ENCODE peak calls at places on chromosomes 12 and 14, in six cellular contexts. E is breast epithelium, W is lower lobe of right lung, J is transverse colon, L is thyroid gland, R is astrocyte of the cerebellum. C is an unnamed sample.

GRCh38 chr14:101823081-101823480 is 61.6 kb downstream of the PPP2R5C start:
- DNase-seq in E (no peak), W (no peak), J (no peak), L (no peak), R (no peak), C (no peak)

GRCh38 chr12:111430418-111431353 is 25.0 kb downstream of the SH2B3 start:
- DNase-seq in E (no peak), W (no peak), J (no peak), L (no peak), R (no peak), C (peak; percentile 73)

GRCh38 chr12:77625441-77625840 is 205.3 kb upstream of the NAV3 start:
- DNase-seq in E (no peak), W (no peak), J (no peak), L (no peak), R (peak; percentile 72), C (no peak)

GRCh38 chr12:12872934-12873275 is 18.5 kb upstream of the GPRC5A start:
- DNase-seq in E (no peak), W (no peak), J (no peak), L (no peak), R (no peak), C (no peak)

GRCh38 chr12:120536064-120536791 is 2.1 kb downstream of the RNF10 start:
- DNase-seq in E (no peak), W (no peak), J (peak; percentile 37), L (no peak), R (no peak), C (no peak)

GRCh38 chr14:53412819-53413664 is 259.9 kb upstream of the DDHD1 start:
- DNase-seq in E (no peak), W (no peak), J (no peak), L (peak; percentile 3), R (no peak), C (no peak)

GRCh38 chr14:61296707-61297502 is 15.8 kb upstream of the TMEM30B start:
- DNase-seq in E (no peak), W (no peak), J (no peak), L (no peak), R (peak; percentile 26), C (no peak)

GRCh38 chr14:88013750-88014349 is 8.9 kb downstream of the GPR65 start:
- DNase-seq in E (peak; percentile 63), W (peak; percentile 60), J (peak; percentile 63), L (peak; percentile 66), R (peak; percentile 45), C (peak; percentile 74)

GRCh38 chr12:129351481-129351880 is 498.2 kb downstream of the GLT1D1 start:
- DNase-seq in E (no peak), W (no peak), J (no peak), L (no peak), R (no peak), C (no peak)

GRCh38 chr14:101058571-101058970 is 155.0 kb upstream of the RTL1 start:
- DNase-seq in E (no peak), W (no peak), J (no peak), L (no peak), R (no peak), C (no peak)

DNA sequence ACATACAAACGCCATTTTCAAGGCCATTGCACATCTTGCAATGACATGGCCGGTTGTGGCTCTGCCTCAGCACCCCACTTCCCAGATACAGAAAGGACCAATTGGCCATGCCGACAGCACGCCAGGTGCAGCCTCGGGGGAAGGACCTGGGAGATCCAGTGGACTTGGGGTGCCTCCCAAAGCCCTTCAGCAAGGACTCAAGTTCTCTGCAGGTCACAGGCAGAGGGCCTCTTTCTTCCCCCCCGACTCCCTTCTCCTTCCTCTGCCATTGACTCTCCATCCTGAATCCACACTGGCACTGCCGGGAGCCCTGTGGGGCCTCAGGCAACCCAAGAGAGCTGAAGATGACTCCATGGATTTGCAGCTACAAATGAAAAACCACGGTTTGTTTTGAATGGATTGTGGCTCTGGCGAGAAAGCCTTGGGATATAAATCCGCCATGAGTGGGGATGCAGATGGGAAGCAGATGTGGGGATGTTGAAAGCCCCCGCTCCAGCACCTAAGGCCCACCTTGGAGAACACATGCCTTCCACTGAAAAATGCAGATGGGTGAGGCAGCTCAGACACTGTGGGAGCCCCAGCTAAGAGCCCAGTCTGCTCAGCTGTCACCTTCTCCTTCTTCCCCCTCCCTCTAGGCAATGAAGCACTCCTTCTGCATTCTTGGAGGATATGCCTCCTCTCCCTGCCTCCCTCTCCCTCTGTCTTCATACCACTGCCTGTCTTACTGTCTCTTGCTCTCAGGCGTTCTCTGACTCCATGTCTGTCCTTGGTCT is 35.2 kb upstream of the LTBP2 start:
- DNase-seq in E (no peak), W (no peak), J (no peak), L (no peak), R (no peak), C (no peak)
- TF ChIP-seq CTCF in E (no peak), W (no peak), J (no peak), L (no peak), R (no peak), C (no peak)

DNA sequence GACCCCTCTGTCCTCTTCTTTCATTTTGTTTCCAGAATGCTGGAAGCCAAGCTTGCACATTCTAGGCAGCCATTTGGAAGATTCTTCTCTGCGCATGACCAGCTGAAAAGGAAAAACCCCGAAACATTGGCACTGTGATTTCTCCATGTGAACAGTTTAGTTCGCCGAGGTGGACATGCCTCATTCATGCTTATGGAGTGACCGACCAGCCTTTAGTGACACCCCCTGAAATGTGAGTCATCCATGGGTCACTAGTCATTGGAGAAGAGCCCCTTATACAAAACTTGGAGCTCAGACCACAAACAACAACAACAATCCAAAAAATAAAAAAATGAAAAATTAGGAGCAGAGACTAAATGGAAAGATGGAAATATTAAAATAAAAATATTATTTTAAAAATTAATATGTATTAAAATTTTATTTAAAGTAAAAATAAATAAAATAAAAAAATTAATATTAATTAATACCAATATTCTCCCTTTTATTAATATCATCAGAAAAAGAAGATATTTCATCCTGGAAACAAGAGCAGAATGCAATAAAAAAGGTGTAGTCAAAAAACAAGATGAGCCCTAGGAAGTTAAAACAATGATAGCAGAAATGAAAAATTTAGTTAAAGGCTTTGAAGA is 9.5 kb upstream of the KRT7 start:
- DNase-seq in E (no peak), W (no peak), J (no peak), L (peak; percentile 2), R (no peak), C (peak; percentile 7)
- TF ChIP-seq CTCF in E (no peak), W (no peak), J (no peak), L (no peak), R (no peak), C (no peak)

DNA sequence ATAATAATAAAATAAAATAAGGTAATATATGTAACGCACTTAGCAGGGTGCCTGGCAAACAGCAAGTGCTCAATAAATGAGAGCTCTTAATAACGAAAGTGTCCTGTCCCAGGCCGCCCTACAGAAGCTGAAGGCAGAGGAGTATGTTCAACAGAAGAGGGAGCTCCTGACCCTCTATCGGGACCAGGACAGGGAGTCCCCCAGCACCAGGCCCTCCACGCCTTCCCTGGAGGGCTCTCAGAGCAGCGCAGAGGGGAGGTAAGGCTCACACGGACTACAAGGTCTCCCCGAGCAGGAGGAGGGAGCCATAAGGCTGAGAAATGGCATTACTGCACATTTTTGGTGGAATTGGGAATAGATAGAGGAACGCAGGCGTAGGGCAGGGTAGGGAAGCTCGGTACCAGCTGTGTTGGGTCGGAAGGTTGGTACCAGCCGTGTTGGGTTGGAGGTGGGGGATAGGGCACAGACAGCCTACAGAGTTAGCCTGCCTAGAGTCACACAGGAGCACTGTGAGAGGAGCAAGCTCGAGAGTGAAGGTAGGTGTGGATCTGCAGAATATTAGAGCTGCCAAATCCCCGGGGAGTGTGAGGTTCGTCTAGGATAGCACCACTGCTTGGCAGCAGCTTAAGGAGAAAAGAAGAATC is 15.4 kb downstream of the TNFRSF1A start:
- DNase-seq in E (no peak), W (no peak), J (peak; percentile 54), L (peak; percentile 35), R (peak; percentile 35), C (no peak)
- TF ChIP-seq CTCF in E (no peak), W (peak; percentile 61), J (peak; percentile 48), L (peak; percentile 30), R (peak; percentile 55), C (peak; percentile 49)

GRCh38 chr14:47278233-47278842 is 397.1 kb downstream of the MDGA2 start:
- DNase-seq in E (no peak), W (no peak), J (peak; percentile 41), L (peak; percentile 29), R (no peak), C (no peak)
- TF ChIP-seq CTCF in E (no peak), W (peak; percentile 60), J (peak; percentile 47), L (no peak), R (peak; percentile 77), C (no peak)

DNA sequence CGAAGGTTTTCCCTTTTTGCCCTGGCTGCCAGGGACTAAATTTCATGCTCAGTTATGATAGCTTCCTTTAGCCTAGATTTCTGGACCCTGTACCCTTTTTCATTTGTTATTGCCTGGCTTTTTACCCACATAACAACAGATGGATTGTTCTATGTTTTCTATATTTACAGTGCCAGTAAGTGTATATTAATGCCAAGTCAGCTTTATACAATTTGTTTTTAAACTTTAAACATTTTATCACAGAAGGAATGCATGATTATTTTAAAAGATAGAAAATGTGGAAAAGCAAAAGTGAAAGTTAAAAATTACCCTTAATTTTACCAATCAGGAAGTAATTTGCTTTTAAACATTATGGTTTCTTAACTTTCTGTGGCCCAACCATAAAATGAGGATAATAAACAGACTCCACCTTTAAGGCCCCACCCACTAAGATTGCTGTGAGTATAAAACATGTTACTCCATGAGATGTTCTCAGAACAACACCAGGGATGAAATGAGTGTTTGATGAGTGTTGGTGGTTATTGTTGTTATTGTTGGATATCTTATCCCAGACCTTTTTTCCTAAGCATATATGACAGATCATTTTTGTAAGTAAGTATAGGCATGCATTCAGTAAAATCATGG is 496.7 kb downstream of the EGLN3 start:
- DNase-seq in E (no peak), W (no peak), J (no peak), L (no peak), R (no peak), C (no peak)
- TF ChIP-seq CTCF in E (no peak), W (no peak), J (no peak), L (no peak), R (no peak), C (no peak)